ENCODE peak calls at places on chromosomes 5 and 9, in nine cellular contexts. Z is mammary epithelial cell, P is IMR-90, T is body of pancreas, Y is right lobe of liver, B is GM23338, G is aorta, H is psoas muscle, R is GM12878. F is an unnamed sample. For H3K4me1, the result is how much of the 10 kb centered on the place peaks cover.

GRCh38 chr5:68332546-68332945 is 117.0 kb downstream of the PIK3R1 start:
- DNase-seq in B (no peak), R (no peak), Z (peak), T (no peak), H (no peak), Y (no peak), P (peak), G (no peak), F (no peak)

GRCh38 chr9:38126730-38127129 is 57.7 kb upstream of the SHB start:
- DNase-seq in P (no peak), G (no peak), H (no peak), Y (no peak), T (no peak), R (no peak), B (no peak), Z (no peak), F (no peak)

GRCh38 chr9:4762889-4763521 is 22.0 kb upstream of the AK3 start:
- DNase-seq in H (no peak), P (no peak), G (no peak), Z (no peak), Y (peak), B (peak), T (no peak), R (no peak), F (no peak)

GRCh38 chr5:68421667-68422220 is 206.2 kb downstream of the PIK3R1 start:
- DNase-seq in B (no peak), H (no peak), P (no peak), G (no peak), Y (no peak), Z (no peak), R (no peak), T (no peak), F (no peak)

GRCh38 chr5:766666-767431 is 17.7 kb downstream of the ZDHHC11B start:
- DNase-seq in R (no peak), Z (no peak), Y (no peak), B (no peak), T (no peak), H (no peak), G (peak), P (no peak), F (no peak)

GRCh38 chr9:133103183-133103986 is 17.7 kb downstream of the RALGDS start:
- DNase-seq in H (peak), R (no peak), G (peak), B (peak), Z (no peak), Y (peak), P (peak), T (peak), F (no peak)

GRCh38 chr9:128882677-128883590 is 1.0 kb downstream of the LRRC8A start:
- DNase-seq in H (no peak), R (no peak), B (no peak), Y (no peak), P (no peak), G (peak), T (no peak), Z (peak), F (no peak)

GRCh38 chr5:38369692-38370091 is 111.3 kb downstream of the EGFLAM start:
- DNase-seq in Z (no peak), G (no peak), H (no peak), T (no peak), B (no peak), P (no peak), R (no peak), Y (no peak), F (no peak)

GRCh38 chr5:119335261-119335677 is 20.6 kb upstream of the TNFAIP8 start:
- DNase-seq in Z (no peak), R (no peak), T (no peak), G (no peak), B (no peak), H (no peak), Y (no peak), P (no peak), F (no peak)

GRCh38 chr5:129459485-129460120 is 495 bp upstream of the ADAMTS19 start:
- DNase-seq in R (no peak), Y (peak), G (peak), B (peak), Z (peak), T (peak), P (peak), H (peak), F (peak)

GRCh38 chr9:98010450-98010849 is 27.3 kb downstream of the ANP32B start:
- DNase-seq in B (peak), P (peak), Y (no peak), R (no peak), G (no peak), H (no peak), T (no peak), Z (peak), F (no peak)

GRCh38 chr5:151254533-151254932 is 1.5 kb downstream of the GM2A start:
- DNase-seq in T (no peak), Z (peak), G (no peak), H (no peak), R (no peak), P (no peak), Y (no peak), B (no peak), F (no peak)
- H3K4me1 ChIP-seq in T (under half), Z (under half), G (under half), H (under half), R (under half), P (under half), Y (under half), B (under half), F (under half)

DNA sequence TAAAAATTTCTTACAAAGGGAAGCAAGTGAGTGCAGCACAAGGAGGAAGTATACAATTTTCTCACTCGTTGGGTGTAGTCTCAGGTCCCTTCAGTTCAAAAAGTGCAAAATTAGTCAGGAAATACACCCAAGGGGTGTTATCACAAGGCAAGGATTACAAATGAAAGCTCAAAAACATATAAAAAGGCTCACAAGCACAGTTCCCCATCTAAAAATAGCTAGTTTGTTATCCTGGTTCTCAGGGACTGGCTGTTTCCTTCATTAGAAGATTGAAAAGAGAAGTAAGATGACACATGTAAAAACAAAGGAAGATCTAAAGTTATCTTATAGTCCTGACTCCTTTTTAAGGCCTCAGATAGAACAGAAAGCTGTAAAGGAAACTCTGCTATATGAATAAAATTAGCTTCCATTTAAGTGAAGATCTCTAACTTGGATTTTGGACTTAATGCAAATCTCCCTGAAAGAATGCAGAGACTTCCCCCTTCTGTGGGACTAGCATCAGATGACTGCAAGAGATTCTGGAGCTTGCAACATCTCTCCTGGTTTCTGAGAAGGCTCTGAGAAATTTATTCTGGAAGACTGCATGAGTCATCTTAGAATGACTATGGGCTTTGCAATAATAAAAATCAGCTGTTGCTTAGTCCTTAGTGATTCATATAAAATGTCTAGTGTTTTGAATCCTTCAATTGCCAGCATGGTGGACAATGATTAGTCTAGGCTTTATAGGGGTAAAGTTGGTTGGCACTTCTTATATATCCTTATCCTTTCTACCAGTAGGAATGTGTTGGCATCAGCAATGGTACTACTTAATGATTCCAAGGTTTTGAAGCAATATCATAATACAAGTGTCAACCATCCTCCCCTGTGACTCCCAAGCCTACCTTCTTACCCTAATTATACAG is 25.4 kb downstream of the DAB2 start:
- DNase-seq in H (no peak), P (peak), R (no peak), G (no peak), T (no peak), Y (no peak), B (peak), Z (peak), F (no peak)
- H3K4me1 ChIP-seq in H (under half), P (under half), R (under half), G (under half), T (under half), Y (under half), B (under half), Z (under half), F (under half)

GRCh38 chr5:177508837-177509236 is 789 bp downstream of the DOK3 start:
- DNase-seq in B (no peak), P (no peak), Y (no peak), R (no peak), G (peak), T (no peak), H (no peak), Z (no peak), F (no peak)

GRCh38 chr5:177507596-177508216 is 1.9 kb downstream of the DOK3 start:
- DNase-seq in B (no peak), P (no peak), Y (no peak), Z (no peak), R (no peak), H (no peak), G (peak), T (no peak), F (no peak)

GRCh38 chr5:177505075-177505474 is 4.6 kb downstream of the DOK3 start:
- DNase-seq in R (no peak), Y (no peak), H (no peak), P (no peak), G (no peak), B (no peak), Z (no peak), T (no peak), F (no peak)

GRCh38 chr5:177508217-177508611 is 1.4 kb downstream of the DOK3 start:
- DNase-seq in Y (no peak), B (no peak), P (no peak), H (no peak), R (no peak), G (peak), T (no peak), Z (no peak), F (no peak)

DNA sequence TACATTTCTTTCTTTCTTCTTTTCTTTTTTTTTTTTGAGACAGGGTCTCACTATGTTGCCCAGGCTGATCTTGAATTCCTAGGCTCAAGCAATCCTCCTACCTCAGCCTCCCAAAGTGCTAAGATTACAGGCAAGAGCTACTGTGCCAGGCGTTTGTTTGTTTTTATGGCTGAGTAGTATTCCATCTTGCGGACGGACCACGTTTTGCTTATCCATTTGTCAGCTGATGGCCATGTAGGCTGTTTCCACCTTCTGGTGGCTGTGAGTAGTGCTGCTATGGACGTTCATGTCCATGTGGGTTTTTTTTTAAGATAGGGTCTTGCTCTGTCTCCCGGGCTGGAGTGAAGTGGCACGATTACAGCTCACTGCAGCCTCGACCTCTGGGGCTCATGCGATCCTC is 2.5 kb downstream of the DOK3 start:
- DNase-seq in P (no peak), Y (no peak), H (no peak), Z (no peak), R (no peak), G (no peak), B (peak), T (no peak), F (no peak)
- H3K4me1 ChIP-seq in P (under half), Y (under half), H (under half), Z (under half), R (half or more), G (under half), B (under half), T (under half), F (under half)

DNA sequence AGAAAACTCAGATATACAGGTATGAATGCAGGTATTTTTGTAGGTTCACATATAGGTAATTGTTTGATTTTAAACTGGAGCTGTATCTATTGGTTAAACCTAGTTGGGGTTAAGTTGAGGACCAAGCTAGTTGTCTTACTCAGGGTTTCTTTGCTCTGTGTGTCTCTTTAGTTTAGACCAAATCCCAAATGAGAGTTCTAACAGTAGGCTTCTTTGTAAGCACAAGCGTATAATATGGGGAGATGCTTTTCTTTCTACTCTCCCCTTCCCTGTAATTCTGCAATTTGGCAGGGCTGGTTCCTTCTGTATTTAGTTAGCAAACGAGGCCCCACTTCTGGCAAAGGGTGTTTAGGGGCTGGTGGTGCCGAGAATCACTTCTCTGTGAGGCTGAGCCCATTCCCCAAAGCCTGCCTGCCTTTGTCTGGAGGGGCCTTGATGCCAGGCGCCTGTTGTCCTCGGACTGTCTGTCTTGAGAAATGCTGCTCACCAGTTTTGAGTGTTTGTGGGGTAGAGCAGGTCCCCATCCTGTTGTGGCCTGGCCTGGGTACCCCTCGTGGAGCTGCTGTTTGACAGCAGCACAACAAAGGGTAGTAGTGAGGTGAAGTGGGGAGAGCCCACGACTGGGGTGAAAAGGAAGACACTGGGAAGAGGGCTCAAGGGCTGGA is 259.3 kb downstream of the FANCC start:
- DNase-seq in G (no peak), Y (no peak), Z (no peak), P (no peak), H (no peak), B (no peak), R (no peak), T (no peak), F (no peak)
- H3K4me1 ChIP-seq in G (under half), Y (half or more), Z (under half), P (under half), H (half or more), B (under half), R (under half), T (half or more), F (under half)